ENCODE peak calls at places on chromosome 6, in six cellular contexts. B is neural progenitor cell, I is OCI-LY7, F is hepatocyte, P is HCT116, K is MM.1S. S is an unnamed sample. For H3K4me1, the result is how much of the 10 kb centered on the place peaks cover.

GRCh38 chr6:150191809-150192208 is 49.0 kb downstream of the PPP1R14C start:
- DNase-seq in B (no peak), I (no peak), F (no peak), P (no peak), K (no peak), S (no peak)

GRCh38 chr6:20811112-20811746 is 277.0 kb downstream of the CDKAL1 start:
- DNase-seq in B (peak), I (no peak), F (peak), P (peak), K (no peak), S (peak)

GRCh38 chr6:170456886-170457698 is 96.0 kb downstream of the PSMB1 start:
- DNase-seq in B (no peak), I (no peak), F (no peak), P (no peak), K (no peak), S (no peak)

GRCh38 chr6:74606488-74607135 is 599.2 kb downstream of the COL12A1 start:
- DNase-seq in B (no peak), I (no peak), F (no peak), P (no peak), K (no peak), S (peak)

GRCh38 chr6:33313105-33313708 is 671 bp downstream of the TAPBP start:
- DNase-seq in B (peak), I (peak), F (peak), P (no peak), K (peak), S (peak)

GRCh38 chr6:73134588-73134987 is 90.7 kb downstream of the KHDC1L start:
- DNase-seq in B (peak), I (peak), F (peak), P (peak), K (no peak), S (peak)

GRCh38 chr6:37173573-37174195 is 3.7 kb downstream of the PIM1 start:
- DNase-seq in B (no peak), I (no peak), F (no peak), P (no peak), K (no peak), S (no peak)

GRCh38 chr6:8207191-8207868 is 105.0 kb upstream of the EEF1E1 start:
- DNase-seq in B (no peak), I (no peak), F (no peak), P (no peak), K (no peak), S (no peak)

GRCh38 chr6:70073637-70074036 is 207.3 kb downstream of the COL19A1 start:
- DNase-seq in B (no peak), I (no peak), F (no peak), P (no peak), K (no peak), S (no peak)

GRCh38 chr6:156878688-156879087 is 101.5 kb downstream of the ARID1B start:
- DNase-seq in B (no peak), I (no peak), F (no peak), P (no peak), K (no peak), S (no peak)

GRCh38 chr6:161128680-161129196 is 137.2 kb downstream of the MAP3K4 start:
- DNase-seq in B (no peak), I (no peak), F (no peak), P (peak), K (no peak), S (no peak)

GRCh38 chr6:2730353-2730752 is 20.4 kb downstream of the MYLK4 start:
- DNase-seq in B (no peak), I (no peak), F (no peak), P (no peak), K (no peak), S (no peak)

GRCh38 chr6:34610819-34611477 is 54.8 kb upstream of the SPDEF start:
- DNase-seq in B (no peak), I (no peak), F (peak), P (peak), K (no peak), S (no peak)

GRCh38 chr6:40197371-40197770 is 263.1 kb upstream of the MOCS1 start:
- DNase-seq in B (no peak), I (no peak), F (no peak), P (no peak), K (no peak), S (no peak)

GRCh38 chr6:13013681-13014550 is 297.3 kb downstream of the PHACTR1 start:
- DNase-seq in B (peak), I (no peak), F (peak), P (no peak), K (no peak), S (peak)

GRCh38 chr6:146975093-146975492 is 229.1 kb upstream of the STXBP5 start:
- DNase-seq in B (no peak), I (no peak), F (no peak), P (no peak), K (no peak), S (no peak)

GRCh38 chr6:114085206-114085605 is 114.3 kb upstream of the HDAC2 start:
- DNase-seq in B (no peak), I (no peak), F (no peak), P (no peak), K (no peak), S (no peak)

GRCh38 chr6:38336922-38337321 is 302.8 kb downstream of the BTBD9 start:
- DNase-seq in B (no peak), I (no peak), F (no peak), P (no peak), K (no peak), S (no peak)

GRCh38 chr6:56649782-56650181 is 7.1 kb upstream of the DST start:
- DNase-seq in B (no peak), I (no peak), F (no peak), P (no peak), K (no peak), S (no peak)

GRCh38 chr6:138485005-138485545 is 14.2 kb downstream of the NHSL1 start:
- DNase-seq in B (peak), I (no peak), F (no peak), P (no peak), K (no peak), S (peak)

GRCh38 chr6:152094992-152095592 is 287.6 kb downstream of the ESR1 start:
- DNase-seq in B (no peak), I (no peak), F (peak), P (peak), K (no peak), S (no peak)

GRCh38 chr6:20092071-20092566 is 120.2 kb downstream of the MBOAT1 start:
- DNase-seq in B (peak), I (peak), F (peak), P (peak), K (peak), S (peak)

GRCh38 chr6:106899697-106900096 is 74.8 kb downstream of the CD24 start:
- DNase-seq in B (no peak), I (no peak), F (no peak), P (no peak), K (no peak), S (no peak)

GRCh38 chr6:74447013-74447412 is 751.0 kb downstream of the CD109 start:
- DNase-seq in B (no peak), I (no peak), F (no peak), P (peak), K (peak), S (no peak)

GRCh38 chr6:105428342-105428957 is 25.6 kb upstream of the PREP start:
- DNase-seq in B (no peak), I (no peak), F (no peak), P (peak), K (no peak), S (no peak)

GRCh38 chr6:44039191-44039719 is 88.0 kb downstream of the MRPL14 start:
- DNase-seq in B (no peak), I (no peak), F (no peak), P (no peak), K (no peak), S (no peak)

GRCh38 chr6:18496462-18496861 is 109.3 kb downstream of the RNF144B start:
- DNase-seq in B (no peak), I (no peak), F (no peak), P (no peak), K (no peak), S (no peak)

GRCh38 chr6:51657491-51657890 is 429.9 kb downstream of the PKHD1 start:
- DNase-seq in B (no peak), I (no peak), F (no peak), P (no peak), K (no peak), S (no peak)

GRCh38 chr6:51655517-51655916 is 431.9 kb downstream of the PKHD1 start:
- DNase-seq in B (no peak), I (no peak), F (no peak), P (no peak), K (no peak), S (no peak)

GRCh38 chr6:51663525-51663924 is 423.9 kb downstream of the PKHD1 start:
- DNase-seq in B (no peak), I (no peak), F (no peak), P (no peak), K (no peak), S (no peak)

DNA sequence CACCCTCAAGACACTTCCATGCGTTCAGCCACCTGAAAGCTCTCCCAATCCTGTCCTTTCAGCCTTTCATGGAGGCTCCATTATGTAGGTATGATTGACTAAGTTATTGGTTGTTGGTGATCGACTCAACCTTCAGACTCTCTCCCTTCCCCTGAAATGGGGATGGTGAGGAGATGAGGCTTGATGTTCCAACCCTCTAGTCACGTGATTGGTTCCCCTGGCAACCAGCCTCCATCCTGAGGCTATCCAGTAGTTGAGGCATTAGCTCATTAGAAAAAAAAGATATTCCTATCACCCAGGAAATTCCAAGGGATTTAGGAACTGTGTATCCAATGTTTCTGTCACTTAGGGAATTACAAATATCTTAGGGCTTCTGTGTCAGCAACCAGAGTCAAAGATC is 426.6 kb downstream of the PKHD1 start:
- DNase-seq in B (no peak), I (no peak), F (no peak), P (no peak), K (no peak), S (no peak)
- TF ChIP-seq EZH2phosphoT487 in B (no peak), I (no peak), F (no peak), P (no peak), K (no peak), S (no peak)

DNA sequence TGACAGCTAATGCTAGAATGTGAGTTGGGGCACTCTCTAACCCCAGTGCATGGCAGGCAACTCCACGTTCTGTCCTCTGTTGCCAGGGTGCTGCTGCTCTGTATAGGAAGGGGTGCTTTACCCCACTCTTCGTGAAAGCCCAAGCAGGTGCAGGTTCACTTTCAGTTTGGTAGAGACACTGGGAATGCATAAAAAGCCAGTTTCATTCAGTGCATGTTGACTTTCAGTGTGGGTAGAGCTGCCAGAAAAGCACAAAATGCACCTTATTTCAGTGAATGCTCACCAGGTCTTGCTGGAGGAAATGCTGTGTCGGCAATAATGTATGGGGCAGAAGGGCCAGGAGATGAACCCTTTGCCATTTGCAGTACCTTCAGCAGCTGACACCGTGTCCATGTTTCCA is 62.1 kb upstream of the ADGRB3 start:
- DNase-seq in B (no peak), I (no peak), F (no peak), P (no peak), K (peak), S (no peak)
- H3K4me1 ChIP-seq in B (under half), I (under half), F (under half), P (under half), K (under half), S (under half)

DNA sequence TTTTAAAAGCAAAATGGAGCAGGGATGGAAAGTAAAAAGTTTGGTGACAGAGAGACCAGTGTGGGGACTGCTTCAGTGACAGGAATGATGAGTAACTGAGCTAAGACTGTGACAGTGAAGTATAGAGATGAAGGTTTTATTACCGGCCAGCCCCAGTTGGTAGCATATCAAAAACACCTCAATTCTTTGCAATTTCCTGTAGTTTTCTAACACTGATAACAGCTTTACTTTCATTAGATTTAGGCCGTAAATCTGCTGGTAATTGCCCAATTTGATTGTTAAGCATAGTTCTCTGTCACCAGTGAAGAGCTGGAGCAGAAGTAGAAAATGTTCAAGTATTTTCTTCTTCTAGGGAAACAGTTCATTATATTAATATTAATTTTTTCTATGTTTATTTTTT is 48.6 kb upstream of the DEFB112 start:
- DNase-seq in B (no peak), I (no peak), F (no peak), P (no peak), K (no peak), S (no peak)
- TF ChIP-seq EZH2phosphoT487 in B (no peak), I (no peak), F (no peak), P (no peak), K (no peak), S (no peak)

GRCh38 chr6:87799651-87800050 is 97.6 kb upstream of the AKIRIN2 start:
- DNase-seq in B (no peak), I (peak), F (no peak), P (no peak), K (peak), S (no peak)
- H3K4me1 ChIP-seq in B (under half), I (half or more), F (under half), P (under half), K (under half), S (under half)

DNA sequence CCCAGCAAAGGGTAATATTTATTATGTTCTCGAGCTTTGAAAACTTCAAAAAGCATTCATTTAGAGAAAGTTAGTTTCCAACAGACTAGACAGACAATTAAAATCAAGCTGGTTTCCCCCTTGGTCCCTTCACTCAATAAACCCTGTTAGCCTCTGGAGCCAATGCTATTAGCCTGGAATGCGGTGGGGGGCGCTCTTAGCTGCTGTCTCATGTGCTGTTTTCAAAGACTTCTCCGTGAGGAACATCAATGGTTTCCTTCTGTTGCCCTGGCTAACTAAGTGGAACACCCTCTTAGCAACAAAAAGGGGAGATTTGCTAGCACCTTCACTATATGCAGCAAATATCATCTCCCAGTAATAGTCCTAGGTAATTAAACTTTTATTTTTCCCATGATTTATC is 86.4 kb downstream of the LY86 start:
- DNase-seq in B (peak), I (peak), F (no peak), P (no peak), K (no peak), S (peak)
- TF ChIP-seq EZH2phosphoT487 in B (no peak), I (no peak), F (no peak), P (no peak), K (no peak), S (no peak)

GRCh38 chr6:134846865-134847264 is 103.0 kb downstream of the ALDH8A1 start:
- DNase-seq in B (no peak), I (no peak), F (no peak), P (no peak), K (no peak), S (no peak)
- H3K4me1 ChIP-seq in B (under half), I (under half), F (under half), P (under half), K (under half), S (under half)

GRCh38 chr6:166411721-166412151 is 29.0 kb upstream of the MPC1 start:
- DNase-seq in B (no peak), I (no peak), F (no peak), P (no peak), K (no peak), S (no peak)
- TF ChIP-seq EZH2phosphoT487 in B (no peak), I (no peak), F (no peak), P (no peak), K (no peak), S (no peak)

DNA sequence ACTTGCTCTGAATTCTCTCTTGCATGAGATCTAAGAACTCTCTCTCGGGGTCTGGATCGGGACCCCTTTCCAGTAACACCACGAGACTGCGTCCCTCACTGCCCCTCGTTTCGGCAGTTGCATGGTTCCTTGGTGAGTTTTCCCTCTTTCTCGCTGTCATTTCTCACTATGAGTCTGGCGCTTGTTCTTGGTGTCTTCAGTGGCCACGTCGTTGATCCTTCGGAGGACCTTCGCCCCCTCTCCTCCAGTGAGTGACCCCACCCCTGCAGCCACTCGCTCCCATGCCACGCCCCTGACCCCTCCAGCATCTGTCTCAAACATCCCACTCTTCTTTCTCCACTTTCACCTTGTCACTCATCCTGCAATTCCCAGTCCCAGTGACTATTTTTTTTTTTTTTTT is 23.0 kb downstream of the SYNJ2 start:
- DNase-seq in B (no peak), I (no peak), F (no peak), P (no peak), K (no peak), S (no peak)
- H3K4me1 ChIP-seq in B (under half), I (under half), F (under half), P (half or more), K (under half), S (under half)

GRCh38 chr6:4281341-4282293 is 146.2 kb upstream of the ECI2 start:
- DNase-seq in B (peak), I (peak), F (peak), P (no peak), K (peak), S (peak)
- TF ChIP-seq EZH2phosphoT487 in B (no peak), I (no peak), F (no peak), P (no peak), K (no peak), S (no peak)

GRCh38 chr6:139754898-139755754 is 380.7 kb upstream of the CITED2 start:
- DNase-seq in B (no peak), I (no peak), F (no peak), P (no peak), K (no peak), S (no peak)

GRCh38 chr6:139751179-139751578 is 376.7 kb upstream of the CITED2 start:
- DNase-seq in B (no peak), I (no peak), F (no peak), P (no peak), K (no peak), S (no peak)

GRCh38 chr6:139756381-139756780 is 381.9 kb upstream of the CITED2 start:
- DNase-seq in B (no peak), I (no peak), F (no peak), P (no peak), K (no peak), S (no peak)

GRCh38 chr6:139752086-139752485 is 377.6 kb upstream of the CITED2 start:
- DNase-seq in B (no peak), I (no peak), F (no peak), P (no peak), K (no peak), S (no peak)

GRCh38 chr6:139753198-139753861 is 378.9 kb upstream of the CITED2 start:
- DNase-seq in B (no peak), I (no peak), F (no peak), P (no peak), K (no peak), S (peak)
- H3K4me1 ChIP-seq in B (under half), I (under half), F (half or more), P (under half), K (under half), S (under half)